ENCODE peak calls at places on chromosome 19, in seven cellular contexts. P is neural progenitor cell; T is foreskin fibroblast; F is kidney epithelial cell; A is CD8-positive, alpha-beta T cell; O is psoas muscle; D is IMR-90. S is an unnamed sample.

GRCh38 chr19:45645631-45646344 is 6.6 kb upstream of the EML2 start:
- DNase-seq in P (peak), T (peak), F (no peak), A (peak), O (peak), D (peak), S (peak)

GRCh38 chr19:45211751-45212381 is 33.3 kb downstream of the BLOC1S3 start:
- DNase-seq in P (no peak), T (no peak), F (no peak), A (no peak), O (peak), D (no peak), S (peak)

GRCh38 chr19:58021541-58022282 is 12.1 kb upstream of the ZSCAN1 start:
- DNase-seq in P (peak), T (peak), F (no peak), A (peak), O (no peak), D (peak), S (peak)

GRCh38 chr19:7871530-7872305 is 2.5 kb downstream of the PRR36 start:
- DNase-seq in P (peak), T (peak), F (peak), A (peak), O (peak), D (peak), S (peak)

GRCh38 chr19:46626441-46626840 is 1.6 kb upstream of the PTGIR start:
- DNase-seq in P (no peak), T (no peak), F (no peak), A (no peak), O (no peak), D (no peak), S (no peak)

GRCh38 chr19:8145969-8146368 is 3.4 kb downstream of the FBN3 start:
- DNase-seq in P (peak), T (no peak), F (no peak), A (no peak), O (no peak), D (no peak), S (no peak)

GRCh38 chr19:51168571-51169282 is 26.6 kb downstream of the SIGLEC7 start:
- DNase-seq in P (no peak), T (no peak), F (no peak), A (no peak), O (no peak), D (no peak), S (no peak)

GRCh38 chr19:13856530-13856929 is 20.4 kb upstream of the NANOS3 start:
- DNase-seq in P (no peak), T (no peak), F (no peak), A (no peak), O (no peak), D (no peak), S (no peak)

GRCh38 chr19:32865326-32865725 is 4.2 kb downstream of the SLC7A9 start:
- DNase-seq in P (no peak), T (no peak), F (no peak), A (no peak), O (no peak), D (no peak), S (no peak)

GRCh38 chr19:4267101-4267900 is 11.8 kb upstream of the SHD start:
- DNase-seq in P (peak), T (peak), F (no peak), A (peak), O (peak), D (peak), S (peak)

GRCh38 chr19:8557637-8558238 is 19.5 kb downstream of the MYO1F start:
- DNase-seq in P (no peak), T (no peak), F (no peak), A (no peak), O (no peak), D (no peak), S (no peak)

GRCh38 chr19:47447470-47448359 is 24.0 kb downstream of the SLC8A2 start:
- DNase-seq in P (peak), T (peak), F (no peak), A (peak), O (peak), D (peak), S (peak)

GRCh38 chr19:19226663-19227062 is 14.9 kb downstream of the NCAN start:
- DNase-seq in P (no peak), T (no peak), F (no peak), A (no peak), O (no peak), D (no peak), S (no peak)

GRCh38 chr19:55487884-55488687 is at the start of gene SSC5D:
- DNase-seq in P (peak), T (no peak), F (no peak), A (no peak), O (peak), D (peak), S (peak)

GRCh38 chr19:38989066-38989605 is 13.6 kb upstream of the FBXO17 start:
- DNase-seq in P (peak), T (no peak), F (no peak), A (no peak), O (no peak), D (no peak), S (no peak)

GRCh38 chr19:29640231-29640630 is 25.0 kb upstream of the PLEKHF1 start:
- DNase-seq in P (no peak), T (no peak), F (no peak), A (no peak), O (no peak), D (no peak), S (no peak)

GRCh38 chr19:50489461-50490011 is 12.9 kb upstream of the GARIN5A start:
- DNase-seq in P (no peak), T (no peak), F (no peak), A (peak), O (peak), D (no peak), S (no peak)

GRCh38 chr19:7211191-7211988 is 82.8 kb downstream of the INSR start:
- DNase-seq in P (no peak), T (no peak), F (no peak), A (no peak), O (no peak), D (peak), S (peak)

GRCh38 chr19:4323692-4324091 is 14.9 kb downstream of the STAP2 start:
- DNase-seq in P (no peak), T (no peak), F (no peak), A (no peak), O (no peak), D (no peak), S (no peak)

GRCh38 chr19:8332976-8333770 is 9.9 kb downstream of the KANK3 start:
- DNase-seq in P (peak), T (no peak), F (no peak), A (no peak), O (peak), D (no peak), S (no peak)

GRCh38 chr19:50427997-50428425 is 4.7 kb upstream of the MYBPC2 start:
- DNase-seq in P (peak), T (peak), F (peak), A (peak), O (peak), D (peak), S (peak)

GRCh38 chr19:47075941-47076340 is 27.5 kb upstream of the TMEM160 start:
- DNase-seq in P (no peak), T (no peak), F (peak), A (no peak), O (no peak), D (peak), S (no peak)

GRCh38 chr19:11089254-11090013 is at the start of gene LDLR:
- DNase-seq in P (peak), T (peak), F (peak), A (peak), O (peak), D (peak), S (peak)

GRCh38 chr19:11090264-11091032 is 1.2 kb downstream of the LDLR start:
- DNase-seq in P (peak), T (peak), F (peak), A (peak), O (peak), D (peak), S (peak)

GRCh38 chr19:11088508-11089253 is 582 bp upstream of the LDLR start:
- DNase-seq in P (no peak), T (no peak), F (no peak), A (no peak), O (no peak), D (no peak), S (peak)

GRCh38 chr19:11092181-11092538 is 2.9 kb downstream of the LDLR start:
- DNase-seq in P (no peak), T (no peak), F (peak), A (peak), O (no peak), D (peak), S (peak)

DNA sequence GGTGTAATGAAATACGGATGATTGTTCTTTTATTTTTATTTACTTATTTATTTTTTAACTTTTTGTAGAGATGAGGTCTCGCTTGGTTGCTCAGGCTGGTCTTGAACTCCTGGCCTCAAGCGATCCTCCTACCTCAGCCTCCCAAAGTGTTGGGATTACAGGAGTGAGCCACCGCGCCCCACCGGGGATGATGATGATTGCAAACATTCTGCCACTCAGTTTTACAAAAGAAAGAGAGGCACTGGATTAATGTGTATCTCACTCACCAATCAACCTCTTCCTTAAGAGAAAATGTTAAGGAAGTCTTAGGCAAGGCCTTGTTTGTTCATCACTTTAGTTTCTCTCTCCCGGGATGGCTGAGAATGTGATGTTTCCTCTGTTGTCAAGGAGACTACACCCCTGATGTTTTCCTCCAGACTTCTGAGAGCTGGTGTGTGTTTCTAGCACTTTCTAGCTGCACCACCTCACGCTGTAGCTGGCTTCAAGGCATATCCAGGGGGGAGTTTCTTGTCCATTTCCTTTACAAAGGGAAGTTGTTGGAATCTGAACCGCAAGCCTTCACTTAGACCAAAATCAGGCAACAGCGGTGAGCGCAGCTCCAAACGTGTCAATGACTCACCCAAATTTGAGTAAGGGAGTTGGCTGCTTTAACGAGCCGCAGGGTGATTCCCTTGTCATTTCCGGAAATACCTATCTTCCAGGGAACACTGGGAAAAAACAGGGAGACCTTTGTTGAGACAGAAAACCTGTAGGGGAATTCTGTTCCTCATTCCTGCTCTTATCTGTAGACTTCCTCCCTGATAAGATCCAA is 2.3 kb downstream of the LDLR start:
- DNase-seq in P (no peak), T (peak), F (peak), A (peak), O (peak), D (peak), S (peak)
- H3K4me3 ChIP-seq in P (peak), T (peak), F (peak), A (no peak), O (peak), D (peak), S (peak)

DNA sequence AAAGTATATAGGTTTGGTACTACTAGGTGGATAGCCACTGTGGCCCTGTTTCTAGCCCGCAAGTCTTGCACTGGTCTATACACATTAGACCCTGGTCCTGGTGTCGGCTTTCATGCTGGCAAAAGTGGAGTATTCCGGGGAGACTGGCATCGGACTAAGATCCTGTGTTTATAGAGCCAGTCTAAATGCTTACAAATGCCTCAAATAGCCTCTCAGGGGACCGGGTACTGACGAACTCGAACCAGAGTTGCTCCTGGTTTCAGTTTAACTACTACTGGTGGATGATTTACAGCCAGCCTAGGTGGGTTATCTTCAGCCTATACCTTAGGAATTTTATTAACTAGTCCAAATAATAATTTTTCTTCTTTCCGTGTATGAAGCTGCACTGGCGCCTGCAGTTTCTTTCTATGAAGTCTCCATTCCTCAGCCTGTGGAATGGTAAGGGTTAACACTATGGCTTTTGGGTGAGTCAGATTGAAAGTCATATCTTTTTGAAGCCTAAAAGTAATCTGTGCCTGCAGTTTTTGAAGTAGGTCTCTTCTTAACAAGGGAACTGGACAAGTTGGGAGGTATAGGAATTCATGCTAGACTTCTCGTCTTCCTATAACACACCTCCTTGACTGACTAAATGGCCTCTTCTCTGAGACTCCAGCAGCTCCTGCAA is 51.3 kb downstream of the OR10H4 start:
- DNase-seq in P (no peak), T (no peak), F (no peak), A (no peak), O (no peak), D (peak), S (no peak)
- H3K4me3 ChIP-seq in P (no peak), T (no peak), F (no peak), A (no peak), O (no peak), D (no peak), S (no peak)

GRCh38 chr19:35544110-35544802 is 1.2 kb upstream of the TMEM147 start:
- DNase-seq in P (no peak), T (no peak), F (no peak), A (no peak), O (no peak), D (no peak), S (no peak)
- H3K4me3 ChIP-seq in P (peak), T (peak), F (peak), A (peak), O (peak), D (peak), S (peak)

GRCh38 chr19:3024509-3024869 is 4.6 kb downstream of the TLE2 start:
- DNase-seq in P (no peak), T (no peak), F (no peak), A (no peak), O (no peak), D (no peak), S (no peak)
- H3K4me3 ChIP-seq in P (peak), T (no peak), F (no peak), A (peak), O (no peak), D (no peak), S (no peak)

DNA sequence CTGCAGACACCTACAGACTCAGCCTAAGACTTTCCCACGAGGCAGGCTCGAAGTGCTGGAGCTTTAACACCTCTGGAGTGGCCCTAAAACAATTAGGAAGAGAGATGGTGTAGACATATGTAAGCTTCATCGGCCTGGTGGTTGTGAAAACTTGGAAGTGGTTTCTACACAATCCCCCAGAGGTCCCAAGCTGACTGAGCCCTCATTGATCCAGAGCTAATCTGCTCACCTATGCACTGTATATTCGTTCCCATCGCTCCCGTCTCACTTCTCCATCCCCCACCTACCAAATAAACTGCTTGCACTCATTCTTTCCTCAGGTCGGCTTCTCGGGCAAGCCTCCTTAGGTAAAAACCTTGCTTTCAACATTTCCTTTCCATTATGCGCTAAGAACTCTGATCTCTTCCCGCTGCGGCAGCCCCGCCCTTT is 767 bp upstream of the ZNF793 start:
- DNase-seq in P (no peak), T (no peak), F (no peak), A (no peak), O (no peak), D (no peak), S (no peak)
- H3K4me3 ChIP-seq in P (peak), T (peak), F (peak), A (peak), O (peak), D (peak), S (peak)

GRCh38 chr19:41325947-41326706 is 16.2 kb downstream of the CCDC97 start:
- DNase-seq in P (no peak), T (peak), F (no peak), A (peak), O (no peak), D (peak), S (no peak)
- H3K4me3 ChIP-seq in P (peak), T (peak), F (no peak), A (no peak), O (peak), D (no peak), S (no peak)

GRCh38 chr19:1243768-1244692 is 2.5 kb downstream of the ATP5F1D start:
- DNase-seq in P (peak), T (peak), F (no peak), A (peak), O (peak), D (peak), S (peak)

GRCh38 chr19:1245468-1245867 is 2.9 kb upstream of the MIDN start:
- DNase-seq in P (no peak), T (no peak), F (no peak), A (no peak), O (peak), D (no peak), S (no peak)

GRCh38 chr19:1244693-1245451 is 3.3 kb downstream of the ATP5F1D start:
- DNase-seq in P (no peak), T (no peak), F (no peak), A (peak), O (peak), D (no peak), S (no peak)

GRCh38 chr19:1247747-1248453 is 483 bp upstream of the MIDN start:
- DNase-seq in P (peak), T (no peak), F (no peak), A (peak), O (peak), D (peak), S (peak)

DNA sequence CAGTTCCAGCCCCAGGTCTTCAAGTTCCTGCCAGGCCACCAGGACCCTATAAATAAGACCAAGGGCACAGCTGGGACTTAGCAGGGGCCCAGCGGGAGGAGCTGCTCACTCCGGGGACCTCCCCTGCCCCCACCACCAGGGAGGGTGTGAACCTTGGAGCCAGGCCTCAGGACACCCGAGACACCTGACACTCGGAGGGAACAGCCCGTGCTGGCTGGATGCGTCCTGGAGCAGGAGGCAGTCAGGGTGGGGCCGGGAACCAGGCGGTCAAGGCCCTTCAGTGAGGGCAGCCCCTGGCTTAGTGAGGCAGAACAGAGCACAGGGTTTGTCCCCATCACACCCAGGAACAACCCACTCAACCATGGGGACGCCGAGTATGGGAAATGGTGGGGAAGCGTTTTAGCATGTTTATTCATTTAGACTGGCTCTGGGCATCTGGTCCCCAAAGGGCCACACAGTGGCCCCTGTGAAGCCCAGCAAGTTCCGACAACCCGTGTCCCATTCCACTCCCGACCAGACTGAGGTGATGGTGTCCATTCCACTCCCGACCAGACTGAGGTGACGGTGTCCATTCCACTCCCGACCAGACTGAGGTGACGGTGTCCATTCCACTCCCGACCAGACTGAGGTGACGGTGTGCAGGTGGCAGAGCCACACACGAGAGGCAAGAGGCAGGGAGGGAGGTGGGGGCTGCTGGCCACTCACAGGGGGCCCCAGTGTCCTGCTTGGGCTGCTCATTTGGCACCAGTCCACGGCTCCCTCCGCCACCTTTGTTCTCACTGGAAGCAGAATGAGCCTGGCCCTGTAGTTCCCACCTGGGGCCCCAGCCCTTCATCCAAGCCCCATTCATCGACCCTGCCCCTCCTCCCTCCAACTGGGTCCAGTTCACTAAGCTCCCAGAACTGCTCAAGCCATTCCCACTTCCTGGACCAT is 2.2 kb upstream of the MIDN start:
- DNase-seq in P (peak), T (no peak), F (no peak), A (no peak), O (peak), D (no peak), S (no peak)
- H3K4me3 ChIP-seq in P (no peak), T (no peak), F (no peak), A (no peak), O (no peak), D (no peak), S (no peak)

GRCh38 chr19:709196-709964 is 645 bp downstream of the PALM start:
- DNase-seq in P (peak), T (no peak), F (no peak), A (no peak), O (no peak), D (no peak), S (no peak)
- H3K4me3 ChIP-seq in P (peak), T (peak), F (peak), A (no peak), O (peak), D (peak), S (peak)

DNA sequence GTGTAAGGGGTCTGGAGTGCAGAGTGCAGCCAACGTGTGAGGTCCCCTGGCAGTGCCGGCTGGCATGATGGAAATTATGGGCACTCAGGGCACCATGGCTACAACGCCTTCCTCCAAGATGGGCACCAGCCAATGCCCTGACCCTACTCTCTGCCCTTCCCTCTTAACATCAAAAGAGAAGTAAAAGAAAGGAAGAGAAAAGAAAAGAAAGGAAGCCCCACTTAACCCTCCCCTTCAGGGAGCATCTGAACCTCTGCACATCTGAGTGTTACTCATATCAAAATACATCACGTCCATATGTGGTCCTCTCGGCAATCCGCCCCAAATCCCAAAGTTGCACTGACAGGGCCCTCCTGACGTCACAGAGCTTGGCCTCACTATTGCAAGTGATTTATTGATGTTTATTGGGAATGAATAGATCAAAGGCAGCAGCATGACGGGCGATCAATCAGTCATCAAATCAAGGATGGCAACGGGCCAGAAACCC is 1.4 kb downstream of the TSHZ3 start:
- DNase-seq in P (no peak), T (peak), F (no peak), A (no peak), O (no peak), D (peak), S (peak)
- H3K4me3 ChIP-seq in P (peak), T (peak), F (no peak), A (no peak), O (peak), D (peak), S (peak)

GRCh38 chr19:11693505-11694499 is 44.9 kb downstream of the ZNF823 start:
- DNase-seq in P (peak), T (peak), F (no peak), A (no peak), O (no peak), D (peak), S (peak)
- H3K4me3 ChIP-seq in P (peak), T (peak), F (peak), A (peak), O (peak), D (peak), S (peak)

S was measured in cardiac fibroblast.